ENCODE peak calls at places on chromosomes 4 and X, in four cellular contexts. M, L, A and I are unnamed samples.

GRCh38 chrX:71095971-71096701 is 485 bp downstream of the FOXO4 start:
- DNase-seq in L (no peak), M (no peak), A (no peak), I (peak; percentile 55)

GRCh38 chrX:56029691-56030090 is 202.5 kb upstream of the KLF8 start:
- DNase-seq in A (no peak), L (no peak), M (no peak), I (no peak)

GRCh38 chr4:61182915-61183314 is 17.2 kb upstream of the ADGRL3 start:
- DNase-seq in L (no peak), M (no peak), A (no peak), I (no peak)

GRCh38 chr4:102217345-102217744 is 127.9 kb downstream of the SLC39A8 start:
- DNase-seq in M (no peak), L (no peak), A (no peak), I (peak; percentile 8)

GRCh38 chr4:47597696-47598095 is 112.6 kb downstream of the ATP10D start:
- DNase-seq in L (no peak), M (no peak), A (no peak), I (no peak)

GRCh38 chr4:139872274-139872673 is 206.7 kb downstream of the MGST2 start:
- DNase-seq in L (no peak), A (no peak), M (no peak), I (no peak)

GRCh38 chrX:71067727-71068051 is 445 bp downstream of the SNX12 start:
- DNase-seq in A (no peak), L (no peak), M (no peak), I (no peak)

GRCh38 chr4:186622788-186623464 is 67.6 kb upstream of the MTNR1A start:
- DNase-seq in M (no peak), A (no peak), L (no peak), I (no peak)

GRCh38 chr4:42519803-42520417 is 122.6 kb downstream of the SHISA3 start:
- DNase-seq in L (peak; percentile 9), A (no peak), M (no peak), I (peak; percentile 43)

GRCh38 chr4:80073362-80074008 is 456 bp upstream of the ANTXR2 start:
- DNase-seq in M (no peak), L (no peak), A (no peak), I (no peak)

GRCh38 chr4:42452823-42453222 is 55.5 kb downstream of the SHISA3 start:
- DNase-seq in A (no peak), L (no peak), M (no peak), I (no peak)

GRCh38 chr4:127782025-127782274 is 172 bp upstream of the HSPA4L start:
- DNase-seq in A (peak; percentile 84), L (peak; percentile 84), M (no peak), I (peak; percentile 77)

GRCh38 chrX:110108381-110108796 is 105.5 kb downstream of the TMEM164 start:
- DNase-seq in L (no peak), M (no peak), A (no peak), I (no peak)

GRCh38 chrX:20968996-20969395 is 405.2 kb upstream of the CNKSR2 start:
- DNase-seq in M (no peak), L (no peak), A (no peak), I (no peak)

GRCh38 chrX:144334577-144334976 is 450.7 kb downstream of the UBE2NL start:
- DNase-seq in M (no peak), L (no peak), A (no peak), I (no peak)

GRCh38 chrX:38513087-38513742 is 48.1 kb upstream of the TSPAN7 start:
- DNase-seq in M (no peak), L (no peak), A (no peak), I (no peak)

GRCh38 chr4:139951051-139951450 is 202.9 kb downstream of the MAML3 start:
- DNase-seq in M (no peak), A (no peak), L (no peak), I (no peak)

GRCh38 chr4:84503495-84504437 is 4.7 kb upstream of the NKX6-1 start:
- DNase-seq in A (no peak), L (peak; percentile 25), M (no peak), I (peak; percentile 30)

GRCh38 chrX:57104921-57105398 is 16.4 kb downstream of the SPIN2B start:
- DNase-seq in M (no peak), L (no peak), A (no peak), I (no peak)

GRCh38 chr4:175560628-175561027 is 251.4 kb downstream of the GPM6A start:
- DNase-seq in A (no peak), L (no peak), M (no peak), I (no peak)

GRCh38 chrX:133575501-133575900 is 160.2 kb upstream of the GPC4 start:
- DNase-seq in L (no peak), A (no peak), M (no peak), I (no peak)
- H3K4me3 ChIP-seq in L (no peak overlapping the region), A (no peak overlapping the region), M (no peak overlapping the region), I (no peak overlapping the region)

DNA sequence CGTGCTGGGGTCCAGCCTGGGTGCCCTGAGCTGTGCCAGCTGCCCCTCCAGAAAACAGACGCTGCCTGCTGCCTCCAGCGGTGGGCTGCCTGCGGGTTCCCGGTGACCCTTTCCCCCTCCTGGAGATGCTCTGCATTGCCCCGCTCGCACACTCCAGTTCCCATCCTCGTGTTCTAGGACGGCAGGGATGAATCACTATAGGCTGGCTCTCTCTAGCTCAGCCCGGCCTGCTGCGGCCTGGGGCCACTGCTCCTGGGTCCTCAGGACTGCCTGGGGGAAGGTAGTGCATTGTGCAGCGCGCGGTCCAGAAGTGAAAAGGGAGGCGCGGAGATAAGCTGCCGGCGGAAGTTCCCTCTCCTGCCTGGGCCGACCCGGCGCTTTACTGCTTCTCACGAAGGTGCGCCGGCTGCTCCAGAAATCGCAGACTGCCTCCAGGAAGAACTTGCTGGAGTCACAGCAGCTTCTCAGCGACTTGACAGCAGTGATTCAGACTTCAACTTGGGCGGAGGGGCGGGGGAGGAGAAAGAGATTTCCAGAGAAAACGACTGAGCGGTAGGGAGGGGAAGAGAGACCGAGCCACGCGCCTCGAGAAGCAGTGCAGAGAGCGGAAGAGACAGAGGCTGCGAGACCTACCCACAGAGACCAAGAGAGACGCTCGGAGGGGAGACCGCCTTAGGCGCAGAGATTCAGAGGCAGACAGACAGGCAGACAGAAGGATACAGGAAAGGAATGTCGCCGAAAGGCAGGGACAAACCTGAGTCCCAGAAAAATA is 6.7 kb upstream of the MSX1 start:
- DNase-seq in A (peak; percentile 79), M (peak; percentile 54), L (no peak), I (no peak)
- H3K4me3 ChIP-seq in A (peak overlapping the region; percentile 40), M (peak overlapping the region; percentile 50), L (peak overlapping the region; percentile 1), I (peak overlapping the region; percentile 14)

GRCh38 chrX:43225626-43226328 is 430.3 kb upstream of the MAOA start:
- DNase-seq in A (no peak), L (no peak), M (no peak), I (no peak)
- H3K4me3 ChIP-seq in A (no peak overlapping the region), L (no peak overlapping the region), M (no peak overlapping the region), I (no peak overlapping the region)

GRCh38 chr4:110091426-110091825 is 107.0 kb downstream of the ELOVL6 start:
- DNase-seq in A (no peak), L (no peak), M (no peak), I (no peak)
- H3K4me3 ChIP-seq in A (no peak overlapping the region), L (no peak overlapping the region), M (no peak overlapping the region), I (no peak overlapping the region)

GRCh38 chr4:39932776-39933402 is 44.8 kb downstream of the PDS5A start:
- DNase-seq in L (no peak), M (no peak), A (no peak), I (no peak)
- H3K4me3 ChIP-seq in L (no peak overlapping the region), M (no peak overlapping the region), A (no peak overlapping the region), I (no peak overlapping the region)

DNA sequence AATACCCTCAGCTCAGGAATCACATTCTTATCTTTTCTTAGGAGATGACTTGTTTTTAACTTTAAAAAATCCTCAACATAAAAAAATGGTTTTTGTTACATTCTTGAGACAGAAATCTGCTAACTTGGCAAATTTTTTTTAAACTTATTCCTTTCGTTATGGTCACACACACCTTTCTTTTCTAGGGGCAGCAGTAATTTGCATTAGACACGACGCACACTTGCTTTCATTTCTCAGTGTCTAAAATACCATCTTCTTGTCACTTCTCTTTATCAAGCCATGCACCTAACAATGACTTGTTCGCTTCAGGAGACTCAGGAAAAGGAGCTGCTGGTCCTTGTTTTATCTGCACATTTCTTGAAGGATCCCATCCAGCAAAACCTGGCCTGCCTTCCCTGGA is 112.6 kb upstream of the TBL1X start:
- DNase-seq in A (no peak), M (no peak), L (no peak), I (no peak)
- H3K4me3 ChIP-seq in A (no peak overlapping the region), M (no peak overlapping the region), L (no peak overlapping the region), I (no peak overlapping the region)